ENCODE peak calls at places on chromosomes 16 and 17, in six cellular contexts. M, A, J, Z, D and B are unnamed samples.

GRCh38 chr17:36608794-36609497 is 7.6 kb downstream of the MRM1 start:
- DNase-seq in Z (no peak), A (no peak), J (peak; percentile 77), M (peak; percentile 54), D (peak; percentile 72), B (no peak)

GRCh38 chr16:14003119-14003570 is 68.0 kb upstream of the MRTFB start:
- DNase-seq in Z (no peak), J (peak; percentile 76), D (peak; percentile 48), M (peak; percentile 75), A (peak; percentile 79), B (no peak)

GRCh38 chr16:85523602-85524364 is 89.3 kb upstream of the GSE1 start:
- DNase-seq in D (peak; percentile 59), M (no peak), A (peak; percentile 82), J (peak; percentile 75), Z (no peak), B (no peak)

GRCh38 chr17:9381068-9381467 is 194.6 kb downstream of the STX8 start:
- DNase-seq in A (no peak), M (no peak), Z (no peak), J (no peak), D (no peak), B (no peak)

GRCh38 chr17:55264640-55265298 is at the start of gene HLF:
- DNase-seq in A (peak; percentile 91), M (peak; percentile 79), D (peak; percentile 77), J (peak; percentile 84), Z (peak; percentile 44), B (peak; percentile 87)

GRCh38 chr16:48441863-48442279 is 56.7 kb upstream of the SIAH1 start:
- DNase-seq in A (no peak), Z (no peak), J (no peak), D (no peak), M (no peak), B (no peak)

GRCh38 chr17:7844292-7845154 is 10.3 kb upstream of the TMEM88 start:
- DNase-seq in A (peak; percentile 97), Z (peak; percentile 67), J (peak; percentile 97), M (peak; percentile 92), D (peak; percentile 94), B (peak; percentile 92)

GRCh38 chr16:59192551-59193199 is 458.6 kb upstream of the GOT2 start:
- DNase-seq in Z (no peak), M (no peak), A (no peak), J (no peak), D (peak; percentile 34), B (peak; percentile 8)

GRCh38 chr16:57265850-57266530 is 18.5 kb downstream of the PLLP start:
- DNase-seq in M (peak; percentile 81), Z (no peak), D (no peak), J (peak; percentile 64), A (peak; percentile 75), B (no peak)

GRCh38 chr16:14487579-14487978 is 142.5 kb downstream of the PARN start:
- DNase-seq in A (no peak), M (no peak), Z (no peak), J (no peak), D (no peak), B (no peak)

DNA sequence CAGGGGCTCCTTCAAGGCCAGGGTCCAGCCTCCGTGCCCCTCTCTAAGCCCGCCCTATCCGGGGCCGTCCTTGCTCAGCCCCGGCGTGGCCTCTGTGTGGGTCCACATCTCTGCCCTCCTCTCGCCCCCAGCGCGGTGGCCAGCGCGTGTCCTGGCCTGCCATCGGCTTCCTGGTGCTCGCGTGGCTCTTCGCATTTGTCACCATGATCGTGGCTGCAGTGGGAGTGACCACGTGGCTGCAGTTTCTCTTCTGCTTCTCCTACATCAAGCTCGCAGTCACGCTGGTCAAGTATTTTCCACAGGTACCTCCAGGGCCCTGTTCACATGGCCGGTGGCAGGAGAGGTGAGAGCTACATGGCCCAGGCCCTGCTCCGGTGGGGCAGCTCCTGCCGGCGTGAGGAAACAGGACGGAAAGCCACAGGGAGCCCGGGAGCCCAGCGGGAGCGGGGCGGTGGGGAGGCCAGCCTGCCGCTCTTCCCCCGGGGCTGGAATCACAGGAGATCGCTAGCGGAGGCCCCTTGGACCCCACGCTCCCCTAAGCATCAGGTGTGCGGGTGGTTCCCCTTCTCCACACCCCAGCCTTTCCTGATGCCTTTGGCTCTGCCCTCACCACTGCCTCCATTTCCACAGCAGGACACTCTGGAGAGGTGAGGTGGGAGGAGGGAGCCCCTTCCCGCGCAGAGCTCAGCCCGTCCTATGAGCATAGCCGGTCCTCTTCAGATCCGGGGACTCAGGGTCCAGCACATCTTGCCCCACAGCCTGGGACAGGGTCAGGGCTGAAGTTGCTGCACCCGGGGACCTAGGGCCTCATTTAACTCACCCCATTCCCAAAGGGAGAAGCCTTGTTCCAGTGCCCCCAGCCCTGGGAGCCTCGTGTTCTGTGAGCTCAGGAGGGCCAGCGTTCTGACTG is 10.2 kb downstream of the TAX1BP3 start:
- DNase-seq in A (no peak), J (no peak), Z (no peak), D (no peak), M (no peak), B (no peak)
- TF ChIP-seq CTCF in A (no peak), J (no peak), Z (no peak), D (no peak), M (no peak), B (no peak)

DNA sequence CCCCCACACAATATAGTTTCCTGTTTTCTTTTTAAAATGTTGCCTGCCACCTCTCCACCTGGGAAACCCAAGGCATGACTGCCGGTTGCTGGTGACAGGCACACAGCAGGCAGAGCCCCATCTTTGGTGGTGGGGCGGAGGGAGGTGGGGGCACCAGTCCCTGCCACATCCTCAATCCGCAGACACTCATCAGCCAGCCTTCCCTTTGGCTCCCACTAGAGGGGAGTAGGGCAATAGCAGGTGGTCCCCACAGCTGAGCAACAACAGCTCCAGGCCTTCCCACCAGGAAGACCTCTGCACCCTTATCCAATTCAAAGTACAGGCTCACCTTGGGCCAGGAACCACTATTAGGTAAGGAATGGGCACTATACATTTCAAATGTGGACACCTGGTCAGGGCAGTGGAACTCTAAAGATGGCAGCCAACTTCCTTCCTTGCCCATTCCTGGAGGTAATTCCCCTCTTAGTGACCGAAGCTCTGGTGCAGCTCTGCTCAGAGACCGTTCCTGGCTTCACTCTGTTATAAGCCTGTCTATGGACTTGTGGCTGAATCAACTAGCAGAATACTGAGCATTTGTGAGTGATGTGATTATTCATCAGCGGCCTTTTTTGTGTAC is 13.9 kb downstream of the RECQL5 start:
- DNase-seq in J (peak; percentile 36), A (peak; percentile 47), Z (no peak), M (peak; percentile 26), D (peak; percentile 18), B (peak; percentile 58)
- TF ChIP-seq CTCF in J (peak; percentile 85), A (peak; percentile 32), Z (peak; percentile 59), M (peak; percentile 79), D (peak; percentile 60), B (peak; percentile 69)

GRCh38 chr17:64686705-64687104 is 24.6 kb upstream of the SMURF2 start:
- DNase-seq in Z (no peak), A (no peak), J (no peak), M (no peak), D (peak; percentile 38), B (no peak)

GRCh38 chr17:64683791-64684190 is 21.7 kb upstream of the SMURF2 start:
- DNase-seq in Z (no peak), M (no peak), D (no peak), J (no peak), A (no peak), B (no peak)

GRCh38 chr17:64685705-64686104 is 23.6 kb upstream of the SMURF2 start:
- DNase-seq in M (no peak), A (no peak), Z (no peak), J (no peak), D (no peak), B (no peak)

GRCh38 chr17:64679710-64680216 is 17.7 kb upstream of the SMURF2 start:
- DNase-seq in D (peak; percentile 93), A (no peak), J (peak; percentile 89), M (peak; percentile 84), Z (no peak), B (no peak)

DNA sequence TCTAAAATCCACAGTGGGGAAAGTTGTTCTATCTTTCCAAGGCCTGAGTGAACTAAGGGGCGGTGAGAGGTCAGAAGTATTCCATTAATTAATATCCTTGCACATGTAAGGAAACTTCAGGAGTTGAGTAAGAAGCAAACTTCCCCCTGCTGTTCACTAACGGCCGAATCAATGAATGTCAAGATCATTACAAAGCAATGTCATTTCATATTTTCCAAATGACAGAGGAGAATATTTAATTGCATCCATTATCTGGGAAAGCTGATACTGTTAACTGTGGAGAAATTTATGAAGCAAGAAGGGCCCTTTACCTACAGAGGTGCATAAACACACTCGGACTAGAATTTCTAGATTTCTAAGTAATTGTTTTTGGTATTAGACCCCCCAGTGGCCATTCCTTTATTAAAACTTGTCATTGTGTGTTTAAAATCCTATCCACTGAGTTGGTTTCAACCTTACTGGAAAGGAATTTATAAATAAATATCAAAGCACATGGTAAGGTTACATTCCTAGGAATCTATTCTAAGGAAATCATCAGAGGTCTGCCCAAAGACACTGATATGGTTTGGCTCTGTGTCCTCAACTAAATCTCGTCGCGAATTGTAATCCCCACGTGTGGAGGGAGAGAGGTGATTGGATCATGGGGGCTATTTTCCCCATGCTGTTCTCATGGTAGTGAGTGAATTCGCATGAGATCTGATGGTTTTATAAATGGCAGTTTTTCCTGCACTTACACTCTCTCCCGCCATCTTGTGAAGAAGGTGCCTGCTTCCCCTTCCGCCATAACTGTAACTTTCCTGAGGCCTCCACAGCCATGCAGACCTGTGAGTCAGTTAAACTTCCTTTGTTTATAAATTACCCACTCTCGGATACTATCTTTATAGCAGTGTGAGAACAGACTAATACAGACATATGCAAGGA is 20.4 kb upstream of the SMURF2 start:
- DNase-seq in M (no peak), Z (no peak), J (no peak), A (no peak), D (peak; percentile 55), B (no peak)
- TF ChIP-seq CTCF in M (no peak), Z (no peak), J (no peak), A (no peak), D (no peak), B (no peak)

GRCh38 chr17:68599091-68599872 is 1.9 kb downstream of the FAM20A start:
- DNase-seq in J (no peak), A (no peak), Z (no peak), D (peak; percentile 65), M (no peak), B (no peak)

GRCh38 chr17:68601565-68602266 is 549 bp upstream of the FAM20A start:
- DNase-seq in J (no peak), A (no peak), M (no peak), Z (no peak), D (no peak), B (no peak)

GRCh38 chr17:68599873-68600122 is 1.4 kb downstream of the FAM20A start:
- DNase-seq in M (no peak), J (no peak), A (no peak), Z (no peak), D (no peak), B (no peak)

GRCh38 chr17:68600881-68601564 is at the start of gene FAM20A:
- DNase-seq in M (no peak), Z (no peak), A (no peak), D (no peak), J (no peak), B (no peak)

DNA sequence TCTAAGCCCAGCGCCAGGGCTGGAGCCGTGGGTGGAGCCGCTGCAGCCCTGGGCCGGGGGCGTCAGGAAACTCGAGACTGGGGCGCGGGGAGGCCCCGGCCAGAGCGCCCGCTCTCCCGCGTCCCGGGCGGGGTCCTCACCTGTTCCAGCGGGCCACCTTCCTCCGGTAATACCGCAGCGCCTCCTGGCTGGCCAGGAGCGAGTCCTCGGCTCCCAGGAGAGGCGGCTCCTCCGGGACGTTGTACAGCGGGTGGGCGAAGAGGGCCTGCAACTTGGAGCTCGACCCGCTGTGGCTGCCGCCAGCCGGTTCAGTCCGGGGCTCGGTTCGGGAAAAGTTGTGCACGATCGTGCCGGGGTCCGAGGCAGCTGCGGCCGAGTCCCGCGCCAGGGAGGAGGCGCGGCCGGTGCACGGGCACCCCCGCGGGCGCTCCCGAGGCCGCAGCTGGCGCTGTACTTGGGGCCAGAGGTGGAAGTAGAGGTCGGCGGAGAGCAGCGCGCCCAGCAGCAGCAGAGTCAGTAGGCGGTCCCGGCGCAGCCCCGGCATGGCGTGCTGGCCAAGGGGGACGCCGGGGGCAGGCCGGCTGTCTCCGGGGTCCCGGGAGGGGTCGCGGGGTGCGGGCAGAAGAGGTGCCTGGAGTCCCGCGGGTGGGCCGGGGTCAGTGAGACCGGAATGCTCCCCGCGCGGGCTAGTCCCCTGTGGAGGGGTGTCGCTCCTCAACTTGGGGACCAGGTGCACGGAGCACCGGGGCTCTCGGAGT is 865 bp downstream of the FAM20A start:
- DNase-seq in D (no peak), M (no peak), J (no peak), A (no peak), Z (no peak), B (no peak)
- TF ChIP-seq CTCF in D (peak; percentile 9), M (peak; percentile 74), J (peak; percentile 26), A (no peak), Z (no peak), B (peak; percentile 7)